ENCODE peak calls at places on chromosomes 7 and 10, in seven cellular contexts. One of them, this sample, is unnamed.

GRCh38 chr7:83021032-83021431 is 141.7 kb downstream of the PCLO start:
- DNase-seq in activated T-helper 9 cell treated with anti-CD3 and anti-CD28 coated beads, Interleukin-2, amount 50 U/mL, for 16 hours: no peak
- DNase-seq in prostate gland: no peak
- DNase-seq in caudate nucleus: no peak
- DNase-seq in MV-4-11: no peak
- DNase-seq in NCI-H2081: no peak
- DNase-seq in sigmoid colon: no peak
- DNase-seq in this sample: no peak

GRCh38 chr10:14617850-14618249 is 156.8 kb downstream of the FAM107B start:
- DNase-seq in activated T-helper 9 cell treated with anti-CD3 and anti-CD28 coated beads, Interleukin-2, amount 50 U/mL, for 16 hours: no peak
- DNase-seq in prostate gland: no peak
- DNase-seq in caudate nucleus: no peak
- DNase-seq in MV-4-11: peak; percentile 93
- DNase-seq in NCI-H2081: no peak
- DNase-seq in sigmoid colon: no peak
- DNase-seq in this sample: no peak

GRCh38 chr10:14740684-14741247 is 33.9 kb downstream of the FAM107B start:
- DNase-seq in activated T-helper 9 cell treated with anti-CD3 and anti-CD28 coated beads, Interleukin-2, amount 50 U/mL, for 16 hours: no peak
- DNase-seq in prostate gland: no peak
- DNase-seq in caudate nucleus: no peak
- DNase-seq in MV-4-11: peak; percentile 89
- DNase-seq in NCI-H2081: no peak
- DNase-seq in sigmoid colon: no peak
- DNase-seq in this sample: no peak

GRCh38 chr10:122471531-122472177 is 10.3 kb downstream of the HTRA1 start:
- DNase-seq in activated T-helper 9 cell treated with anti-CD3 and anti-CD28 coated beads, Interleukin-2, amount 50 U/mL, for 16 hours: no peak
- DNase-seq in prostate gland: no peak
- DNase-seq in caudate nucleus: no peak
- DNase-seq in MV-4-11: no peak
- DNase-seq in NCI-H2081: no peak
- DNase-seq in sigmoid colon: no peak
- DNase-seq in this sample: no peak

GRCh38 chr7:20329389-20330175 is 1.1 kb upstream of the ITGB8 start:
- DNase-seq in activated T-helper 9 cell treated with anti-CD3 and anti-CD28 coated beads, Interleukin-2, amount 50 U/mL, for 16 hours: no peak
- DNase-seq in prostate gland: peak; percentile 72
- DNase-seq in caudate nucleus: peak; percentile 72
- DNase-seq in MV-4-11: no peak
- DNase-seq in NCI-H2081: peak; percentile 84
- DNase-seq in sigmoid colon: peak; percentile 81
- DNase-seq in this sample: no peak

GRCh38 chr10:2925631-2926030 is 141.7 kb upstream of the PFKP start:
- DNase-seq in activated T-helper 9 cell treated with anti-CD3 and anti-CD28 coated beads, Interleukin-2, amount 50 U/mL, for 16 hours: no peak
- DNase-seq in prostate gland: peak; percentile 65
- DNase-seq in caudate nucleus: no peak
- DNase-seq in MV-4-11: peak; percentile 58
- DNase-seq in NCI-H2081: peak; percentile 41
- DNase-seq in sigmoid colon: no peak
- DNase-seq in this sample: no peak

GRCh38 chr10:63582686-63583085 is 61.5 kb downstream of the REEP3 start:
- DNase-seq in activated T-helper 9 cell treated with anti-CD3 and anti-CD28 coated beads, Interleukin-2, amount 50 U/mL, for 16 hours: no peak
- DNase-seq in prostate gland: no peak
- DNase-seq in caudate nucleus: no peak
- DNase-seq in MV-4-11: no peak
- DNase-seq in NCI-H2081: peak; percentile 35
- DNase-seq in sigmoid colon: no peak
- DNase-seq in this sample: no peak

GRCh38 chr7:84159435-84159834 is 35.2 kb downstream of the SEMA3A start:
- DNase-seq in activated T-helper 9 cell treated with anti-CD3 and anti-CD28 coated beads, Interleukin-2, amount 50 U/mL, for 16 hours: no peak
- DNase-seq in prostate gland: no peak
- DNase-seq in caudate nucleus: no peak
- DNase-seq in MV-4-11: no peak
- DNase-seq in NCI-H2081: no peak
- DNase-seq in sigmoid colon: no peak
- DNase-seq in this sample: no peak

GRCh38 chr10:23754179-23754578 is 315.3 kb downstream of the OTUD1 start:
- DNase-seq in activated T-helper 9 cell treated with anti-CD3 and anti-CD28 coated beads, Interleukin-2, amount 50 U/mL, for 16 hours: no peak
- DNase-seq in prostate gland: no peak
- DNase-seq in caudate nucleus: no peak
- DNase-seq in MV-4-11: no peak
- DNase-seq in NCI-H2081: no peak
- DNase-seq in sigmoid colon: no peak
- DNase-seq in this sample: no peak

This sample was measured in T-helper 17 cell.